ENCODE peak calls at places on chromosome 3, in nine cellular contexts. One of them, this sample, is unnamed.

GRCh38 chr3:42742259-42742658 is 30.8 kb downstream of the CCDC13 start:
- DNase-seq in GM23338: no peak
- DNase-seq in fibroblast of the aortic adventitia: no peak
- DNase-seq in AG10803: no peak
- DNase-seq in nephron progenitor cell: no peak
- DNase-seq in choroid plexus epithelial cell: no peak
- DNase-seq in GM13977: no peak
- DNase-seq in Calu3: no peak
- DNase-seq in IMR-90: no peak
- DNase-seq in this sample: no peak

GRCh38 chr3:50345008-50345407 is 524 bp downstream of the ZMYND10 start:
- DNase-seq in GM23338: no peak
- DNase-seq in fibroblast of the aortic adventitia: no peak
- DNase-seq in AG10803: no peak
- DNase-seq in nephron progenitor cell: no peak
- DNase-seq in choroid plexus epithelial cell: no peak
- DNase-seq in GM13977: no peak
- DNase-seq in Calu3: no peak
- DNase-seq in IMR-90: no peak
- DNase-seq in this sample: no peak

GRCh38 chr3:42780892-42781700 is 8.0 kb upstream of the CCDC13 start:
- DNase-seq in GM23338: peak
- DNase-seq in fibroblast of the aortic adventitia: peak
- DNase-seq in AG10803: peak
- DNase-seq in nephron progenitor cell: peak
- DNase-seq in choroid plexus epithelial cell: peak
- DNase-seq in GM13977: peak
- DNase-seq in Calu3: peak
- DNase-seq in IMR-90: peak
- DNase-seq in this sample: no peak

GRCh38 chr3:143218176-143218575 is 98.6 kb downstream of the CHST2 start:
- DNase-seq in GM23338: no peak
- DNase-seq in fibroblast of the aortic adventitia: no peak
- DNase-seq in AG10803: no peak
- DNase-seq in nephron progenitor cell: no peak
- DNase-seq in choroid plexus epithelial cell: no peak
- DNase-seq in GM13977: no peak
- DNase-seq in Calu3: no peak
- DNase-seq in IMR-90: no peak
- DNase-seq in this sample: no peak

GRCh38 chr3:13135811-13136321 is 62.6 kb upstream of the IQSEC1 start:
- DNase-seq in GM23338: no peak
- DNase-seq in fibroblast of the aortic adventitia: no peak
- DNase-seq in AG10803: no peak
- DNase-seq in nephron progenitor cell: no peak
- DNase-seq in choroid plexus epithelial cell: no peak
- DNase-seq in GM13977: no peak
- DNase-seq in Calu3: no peak
- DNase-seq in IMR-90: no peak
- DNase-seq in this sample: no peak

GRCh38 chr3:106963446-106963845 is 413.8 kb upstream of the CCDC54 start:
- DNase-seq in GM23338: no peak
- DNase-seq in fibroblast of the aortic adventitia: peak
- DNase-seq in AG10803: no peak
- DNase-seq in nephron progenitor cell: no peak
- DNase-seq in choroid plexus epithelial cell: peak
- DNase-seq in GM13977: no peak
- DNase-seq in Calu3: peak
- DNase-seq in IMR-90: peak
- DNase-seq in this sample: no peak

GRCh38 chr3:172698650-172699049 is 12.2 kb downstream of the NCEH1 start:
- DNase-seq in GM23338: no peak
- DNase-seq in fibroblast of the aortic adventitia: no peak
- DNase-seq in AG10803: no peak
- DNase-seq in nephron progenitor cell: no peak
- DNase-seq in choroid plexus epithelial cell: no peak
- DNase-seq in GM13977: no peak
- DNase-seq in Calu3: no peak
- DNase-seq in IMR-90: no peak
- DNase-seq in this sample: no peak

GRCh38 chr3:80770106-80771079 is 991.1 kb downstream of the GBE1 start:
- DNase-seq in GM23338: peak
- DNase-seq in fibroblast of the aortic adventitia: peak
- DNase-seq in AG10803: no peak
- DNase-seq in nephron progenitor cell: no peak
- DNase-seq in choroid plexus epithelial cell: peak
- DNase-seq in GM13977: no peak
- DNase-seq in Calu3: no peak
- DNase-seq in IMR-90: no peak
- DNase-seq in this sample: no peak

GRCh38 chr3:48915296-48915695 is 3.3 kb upstream of the ARIH2 start:
- DNase-seq in GM23338: no peak
- DNase-seq in fibroblast of the aortic adventitia: no peak
- DNase-seq in AG10803: no peak
- DNase-seq in nephron progenitor cell: no peak
- DNase-seq in choroid plexus epithelial cell: peak
- DNase-seq in GM13977: no peak
- DNase-seq in Calu3: no peak
- DNase-seq in IMR-90: peak
- DNase-seq in this sample: no peak

GRCh38 chr3:120475722-120476385 is 25.1 kb upstream of the FSTL1 start:
- DNase-seq in GM23338: no peak
- DNase-seq in fibroblast of the aortic adventitia: no peak
- DNase-seq in AG10803: peak
- DNase-seq in nephron progenitor cell: no peak
- DNase-seq in choroid plexus epithelial cell: peak
- DNase-seq in GM13977: no peak
- DNase-seq in Calu3: no peak
- DNase-seq in IMR-90: peak
- DNase-seq in this sample: no peak

GRCh38 chr3:136380530-136380929 is 130.4 kb downstream of the PCCB start:
- DNase-seq in GM23338: no peak
- DNase-seq in fibroblast of the aortic adventitia: peak
- DNase-seq in AG10803: peak
- DNase-seq in nephron progenitor cell: no peak
- DNase-seq in choroid plexus epithelial cell: peak
- DNase-seq in GM13977: no peak
- DNase-seq in Calu3: no peak
- DNase-seq in IMR-90: peak
- DNase-seq in this sample: no peak

GRCh38 chr3:123410149-123410515 is 38.8 kb downstream of the ADCY5 start:
- DNase-seq in GM23338: no peak
- DNase-seq in fibroblast of the aortic adventitia: no peak
- DNase-seq in AG10803: no peak
- DNase-seq in nephron progenitor cell: no peak
- DNase-seq in choroid plexus epithelial cell: no peak
- DNase-seq in GM13977: no peak
- DNase-seq in Calu3: no peak
- DNase-seq in IMR-90: no peak
- DNase-seq in this sample: no peak

GRCh38 chr3:123411340-123412040 is 37.4 kb downstream of the ADCY5 start:
- DNase-seq in GM23338: no peak
- DNase-seq in fibroblast of the aortic adventitia: no peak
- DNase-seq in AG10803: no peak
- DNase-seq in nephron progenitor cell: no peak
- DNase-seq in choroid plexus epithelial cell: no peak
- DNase-seq in GM13977: no peak
- DNase-seq in Calu3: no peak
- DNase-seq in IMR-90: no peak
- DNase-seq in this sample: no peak

GRCh38 chr3:123412811-123413588 is 35.9 kb downstream of the ADCY5 start:
- DNase-seq in GM23338: peak
- DNase-seq in fibroblast of the aortic adventitia: no peak
- DNase-seq in AG10803: no peak
- DNase-seq in nephron progenitor cell: peak
- DNase-seq in choroid plexus epithelial cell: no peak
- DNase-seq in GM13977: no peak
- DNase-seq in Calu3: no peak
- DNase-seq in IMR-90: no peak
- DNase-seq in this sample: no peak

GRCh38 chr3:123409443-123410148 is 39.3 kb downstream of the ADCY5 start:
- DNase-seq in GM23338: no peak
- DNase-seq in fibroblast of the aortic adventitia: no peak
- DNase-seq in AG10803: no peak
- DNase-seq in nephron progenitor cell: peak
- DNase-seq in choroid plexus epithelial cell: no peak
- DNase-seq in GM13977: no peak
- DNase-seq in Calu3: peak
- DNase-seq in IMR-90: no peak
- DNase-seq in this sample: no peak

GRCh38 chr3:123412076-123412475 is 36.8 kb downstream of the ADCY5 start:
- DNase-seq in GM23338: peak
- DNase-seq in fibroblast of the aortic adventitia: no peak
- DNase-seq in AG10803: no peak
- DNase-seq in nephron progenitor cell: no peak
- DNase-seq in choroid plexus epithelial cell: no peak
- DNase-seq in GM13977: no peak
- DNase-seq in Calu3: no peak
- DNase-seq in IMR-90: no peak
- DNase-seq in this sample: no peak
- TF ChIP-seq CTCF in GM23338: peak
- TF ChIP-seq CTCF in fibroblast of the aortic adventitia: no peak
- TF ChIP-seq CTCF in AG10803: no peak
- TF ChIP-seq CTCF in nephron progenitor cell: no peak
- TF ChIP-seq CTCF in choroid plexus epithelial cell: no peak
- TF ChIP-seq CTCF in GM13977: no peak
- TF ChIP-seq CTCF in Calu3: no peak
- TF ChIP-seq CTCF in IMR-90: no peak
- TF ChIP-seq CTCF in this sample: no peak

GRCh38 chr3:33717866-33718594 is at the start of gene CLASP2:
- DNase-seq in GM23338: peak
- DNase-seq in fibroblast of the aortic adventitia: peak
- DNase-seq in AG10803: peak
- DNase-seq in nephron progenitor cell: peak
- DNase-seq in choroid plexus epithelial cell: peak
- DNase-seq in GM13977: peak
- DNase-seq in Calu3: peak
- DNase-seq in IMR-90: peak
- DNase-seq in this sample: peak
- TF ChIP-seq CTCF in GM23338: no peak
- TF ChIP-seq CTCF in fibroblast of the aortic adventitia: no peak
- TF ChIP-seq CTCF in AG10803: no peak
- TF ChIP-seq CTCF in nephron progenitor cell: no peak
- TF ChIP-seq CTCF in choroid plexus epithelial cell: no peak
- TF ChIP-seq CTCF in GM13977: no peak
- TF ChIP-seq CTCF in Calu3: no peak
- TF ChIP-seq CTCF in IMR-90: no peak
- TF ChIP-seq CTCF in this sample: no peak

GRCh38 chr3:9250236-9250635 is 790 bp upstream of the SRGAP3 start:
- DNase-seq in GM23338: peak
- DNase-seq in fibroblast of the aortic adventitia: no peak
- DNase-seq in AG10803: no peak
- DNase-seq in nephron progenitor cell: no peak
- DNase-seq in choroid plexus epithelial cell: no peak
- DNase-seq in GM13977: no peak
- DNase-seq in Calu3: no peak
- DNase-seq in IMR-90: no peak
- DNase-seq in this sample: no peak
- TF ChIP-seq CTCF in GM23338: peak
- TF ChIP-seq CTCF in fibroblast of the aortic adventitia: peak
- TF ChIP-seq CTCF in AG10803: peak
- TF ChIP-seq CTCF in nephron progenitor cell: peak
- TF ChIP-seq CTCF in choroid plexus epithelial cell: no peak
- TF ChIP-seq CTCF in GM13977: peak
- TF ChIP-seq CTCF in Calu3: no peak
- TF ChIP-seq CTCF in IMR-90: no peak
- TF ChIP-seq CTCF in this sample: no peak

GRCh38 chr3:169556909-169557308 is 106.6 kb downstream of the MECOM start:
- DNase-seq in GM23338: no peak
- DNase-seq in fibroblast of the aortic adventitia: no peak
- DNase-seq in AG10803: no peak
- DNase-seq in nephron progenitor cell: no peak
- DNase-seq in choroid plexus epithelial cell: no peak
- DNase-seq in GM13977: no peak
- DNase-seq in Calu3: no peak
- DNase-seq in IMR-90: no peak
- DNase-seq in this sample: no peak
- TF ChIP-seq CTCF in GM23338: no peak
- TF ChIP-seq CTCF in fibroblast of the aortic adventitia: no peak
- TF ChIP-seq CTCF in AG10803: no peak
- TF ChIP-seq CTCF in nephron progenitor cell: no peak
- TF ChIP-seq CTCF in choroid plexus epithelial cell: no peak
- TF ChIP-seq CTCF in GM13977: no peak
- TF ChIP-seq CTCF in Calu3: no peak
- TF ChIP-seq CTCF in IMR-90: no peak
- TF ChIP-seq CTCF in this sample: no peak

DNA sequence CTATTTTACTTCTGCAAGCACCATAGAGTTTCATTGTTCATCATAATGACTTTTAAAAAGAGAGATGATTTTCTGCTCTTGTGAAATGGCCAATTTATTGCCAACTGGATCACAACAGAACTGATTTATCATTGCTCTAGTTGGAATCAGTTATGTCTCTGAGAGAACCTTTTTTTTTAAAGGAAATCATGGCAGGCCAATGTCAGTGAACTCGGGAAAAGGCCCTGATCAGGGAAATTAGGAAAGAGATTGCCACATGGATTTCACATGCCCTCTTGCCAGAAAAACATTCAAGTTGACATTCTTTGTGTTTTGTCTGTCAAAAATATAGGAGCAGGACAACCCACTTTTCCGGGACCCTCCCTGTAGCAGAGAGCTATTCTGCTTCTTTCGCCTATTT is 12.6 kb upstream of the SLC25A26 start:
- DNase-seq in GM23338: no peak
- DNase-seq in fibroblast of the aortic adventitia: no peak
- DNase-seq in AG10803: no peak
- DNase-seq in nephron progenitor cell: no peak
- DNase-seq in choroid plexus epithelial cell: no peak
- DNase-seq in GM13977: no peak
- DNase-seq in Calu3: no peak
- DNase-seq in IMR-90: no peak
- DNase-seq in this sample: no peak
- TF ChIP-seq CTCF in GM23338: no peak
- TF ChIP-seq CTCF in fibroblast of the aortic adventitia: no peak
- TF ChIP-seq CTCF in AG10803: no peak
- TF ChIP-seq CTCF in nephron progenitor cell: no peak
- TF ChIP-seq CTCF in choroid plexus epithelial cell: no peak
- TF ChIP-seq CTCF in GM13977: no peak
- TF ChIP-seq CTCF in Calu3: no peak
- TF ChIP-seq CTCF in IMR-90: no peak
- TF ChIP-seq CTCF in this sample: no peak

This sample was measured in omental fat pad.